ENCODE peak calls at places on chromosomes 4 and X, in nine cellular contexts. One of them, this sample, is unnamed.

GRCh38 chr4:89838005-89838404 is 1.0 kb upstream of the SNCA start:
- DNase-seq in tibial artery: no peak
- DNase-seq in LNCaP clone FGC: no peak
- DNase-seq in BJ: no peak
- DNase-seq in endothelial cell: peak
- DNase-seq in brain microvascular endothelial cell: no peak
- DNase-seq in chondrocyte: no peak
- DNase-seq in HFF-Myc: no peak
- DNase-seq in bronchial epithelial cell: peak
- DNase-seq in this sample: no peak

GRCh38 chrX:153984351-153985178 is 12.0 kb downstream of the TMEM187 start:
- DNase-seq in tibial artery: no peak
- DNase-seq in LNCaP clone FGC: no peak
- DNase-seq in BJ: no peak
- DNase-seq in endothelial cell: no peak
- DNase-seq in brain microvascular endothelial cell: no peak
- DNase-seq in chondrocyte: no peak
- DNase-seq in HFF-Myc: no peak
- DNase-seq in bronchial epithelial cell: no peak
- DNase-seq in this sample: peak

GRCh38 chr4:142331132-142331531 is 515.0 kb downstream of the INPP4B start:
- DNase-seq in tibial artery: no peak
- DNase-seq in LNCaP clone FGC: no peak
- DNase-seq in BJ: no peak
- DNase-seq in endothelial cell: no peak
- DNase-seq in brain microvascular endothelial cell: peak
- DNase-seq in chondrocyte: no peak
- DNase-seq in HFF-Myc: no peak
- DNase-seq in bronchial epithelial cell: no peak
- DNase-seq in this sample: no peak

GRCh38 chrX:132090370-132091152 is 37.3 kb downstream of the FRMD7 start:
- DNase-seq in tibial artery: no peak
- DNase-seq in LNCaP clone FGC: no peak
- DNase-seq in BJ: no peak
- DNase-seq in endothelial cell: no peak
- DNase-seq in brain microvascular endothelial cell: no peak
- DNase-seq in chondrocyte: no peak
- DNase-seq in HFF-Myc: no peak
- DNase-seq in bronchial epithelial cell: no peak
- DNase-seq in this sample: no peak

GRCh38 chrX:135170877-135171519 is at the start of gene CT55:
- DNase-seq in tibial artery: no peak
- DNase-seq in LNCaP clone FGC: no peak
- DNase-seq in BJ: no peak
- DNase-seq in endothelial cell: no peak
- DNase-seq in brain microvascular endothelial cell: no peak
- DNase-seq in chondrocyte: peak
- DNase-seq in HFF-Myc: no peak
- DNase-seq in bronchial epithelial cell: no peak
- DNase-seq in this sample: no peak

GRCh38 chrX:140091276-140091886 is 126.1 kb upstream of the CXorf66 start:
- DNase-seq in tibial artery: no peak
- DNase-seq in LNCaP clone FGC: no peak
- DNase-seq in BJ: no peak
- DNase-seq in endothelial cell: peak
- DNase-seq in brain microvascular endothelial cell: no peak
- DNase-seq in chondrocyte: peak
- DNase-seq in HFF-Myc: no peak
- DNase-seq in bronchial epithelial cell: no peak
- DNase-seq in this sample: peak

GRCh38 chr4:177489847-177490246 is 47.6 kb upstream of the AGA start:
- DNase-seq in tibial artery: no peak
- DNase-seq in LNCaP clone FGC: no peak
- DNase-seq in BJ: no peak
- DNase-seq in endothelial cell: no peak
- DNase-seq in brain microvascular endothelial cell: peak
- DNase-seq in chondrocyte: no peak
- DNase-seq in HFF-Myc: no peak
- DNase-seq in bronchial epithelial cell: peak
- DNase-seq in this sample: no peak

GRCh38 chr4:80365928-80366327 is 30.4 kb downstream of the CFAP299 start:
- DNase-seq in tibial artery: no peak
- DNase-seq in LNCaP clone FGC: peak
- DNase-seq in BJ: no peak
- DNase-seq in endothelial cell: peak
- DNase-seq in brain microvascular endothelial cell: peak
- DNase-seq in chondrocyte: no peak
- DNase-seq in HFF-Myc: peak
- DNase-seq in bronchial epithelial cell: peak
- DNase-seq in this sample: no peak

GRCh38 chr4:151422862-151423261 is 13.9 kb downstream of the FHIP1A start:
- DNase-seq in tibial artery: no peak
- DNase-seq in LNCaP clone FGC: no peak
- DNase-seq in BJ: no peak
- DNase-seq in endothelial cell: no peak
- DNase-seq in brain microvascular endothelial cell: no peak
- DNase-seq in chondrocyte: no peak
- DNase-seq in HFF-Myc: no peak
- DNase-seq in bronchial epithelial cell: no peak
- DNase-seq in this sample: no peak

GRCh38 chr4:151417766-151418376 is 8.9 kb downstream of the FHIP1A start:
- DNase-seq in tibial artery: no peak
- DNase-seq in LNCaP clone FGC: no peak
- DNase-seq in BJ: no peak
- DNase-seq in endothelial cell: no peak
- DNase-seq in brain microvascular endothelial cell: no peak
- DNase-seq in chondrocyte: no peak
- DNase-seq in HFF-Myc: no peak
- DNase-seq in bronchial epithelial cell: no peak
- DNase-seq in this sample: no peak

GRCh38 chr4:151418385-151418784 is 9.4 kb downstream of the FHIP1A start:
- DNase-seq in tibial artery: no peak
- DNase-seq in LNCaP clone FGC: no peak
- DNase-seq in BJ: peak
- DNase-seq in endothelial cell: no peak
- DNase-seq in brain microvascular endothelial cell: peak
- DNase-seq in chondrocyte: no peak
- DNase-seq in HFF-Myc: peak
- DNase-seq in bronchial epithelial cell: peak
- DNase-seq in this sample: no peak

GRCh38 chr4:151418856-151419255 is 9.9 kb downstream of the FHIP1A start:
- DNase-seq in tibial artery: no peak
- DNase-seq in LNCaP clone FGC: no peak
- DNase-seq in BJ: no peak
- DNase-seq in endothelial cell: no peak
- DNase-seq in brain microvascular endothelial cell: no peak
- DNase-seq in chondrocyte: no peak
- DNase-seq in HFF-Myc: no peak
- DNase-seq in bronchial epithelial cell: peak
- DNase-seq in this sample: no peak

DNA sequence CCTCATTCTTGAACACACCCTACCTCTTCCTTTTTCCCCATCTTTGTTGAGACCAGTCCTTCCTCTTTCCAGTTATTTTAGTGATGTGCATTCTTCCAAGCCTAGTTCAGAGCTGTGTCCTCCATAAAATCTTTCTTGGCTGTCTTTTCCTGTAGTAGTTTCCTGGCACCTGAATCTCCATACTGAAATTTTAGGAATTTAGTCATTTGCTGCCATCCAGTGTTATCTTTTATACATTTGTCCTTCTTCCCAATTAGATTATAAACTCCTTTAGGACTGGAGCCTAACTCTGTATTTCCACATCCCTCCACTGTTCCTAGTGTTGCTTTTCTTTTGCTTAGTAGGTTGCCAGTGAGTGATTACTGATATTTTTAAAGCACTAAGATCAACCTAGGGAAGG is 11.4 kb downstream of the FHIP1A start:
- DNase-seq in tibial artery: no peak
- DNase-seq in LNCaP clone FGC: no peak
- DNase-seq in BJ: no peak
- DNase-seq in endothelial cell: no peak
- DNase-seq in brain microvascular endothelial cell: no peak
- DNase-seq in chondrocyte: no peak
- DNase-seq in HFF-Myc: no peak
- DNase-seq in bronchial epithelial cell: no peak
- DNase-seq in this sample: no peak
- TF ChIP-seq CTCF in tibial artery: no peak
- TF ChIP-seq CTCF in LNCaP clone FGC: no peak
- TF ChIP-seq CTCF in BJ: no peak
- TF ChIP-seq CTCF in endothelial cell: no peak
- TF ChIP-seq CTCF in brain microvascular endothelial cell: no peak
- TF ChIP-seq CTCF in chondrocyte: peak
- TF ChIP-seq CTCF in HFF-Myc: no peak
- TF ChIP-seq CTCF in bronchial epithelial cell: no peak
- TF ChIP-seq CTCF in this sample: no peak

DNA sequence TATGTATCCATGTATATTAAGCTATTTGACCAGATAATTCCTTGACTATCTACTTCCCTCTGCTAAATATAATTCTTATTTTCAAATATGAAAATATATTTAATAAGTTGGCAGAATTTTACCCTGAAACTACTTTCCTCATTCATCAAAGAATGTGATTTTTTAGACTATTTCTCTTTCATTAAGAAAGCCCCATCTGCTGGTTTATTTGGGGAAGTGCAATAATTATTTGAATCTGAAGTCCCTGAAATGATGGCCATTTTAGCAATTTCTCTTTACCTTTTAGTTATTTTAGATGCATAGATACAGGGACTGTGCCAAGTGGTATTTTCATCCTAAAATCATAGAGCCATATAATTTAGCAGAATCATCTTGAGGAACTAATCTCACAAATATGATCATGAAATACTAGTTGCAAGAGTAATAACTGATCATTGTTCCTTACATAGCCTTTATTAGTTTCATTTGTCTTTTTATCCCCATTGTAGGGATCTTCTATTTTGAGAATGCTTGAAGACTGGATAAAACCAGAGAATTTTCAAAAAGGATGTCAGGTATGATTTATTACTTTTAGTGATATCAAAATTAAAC is 39.0 kb downstream of the ENPEP start:
- DNase-seq in tibial artery: no peak
- DNase-seq in LNCaP clone FGC: no peak
- DNase-seq in BJ: no peak
- DNase-seq in endothelial cell: no peak
- DNase-seq in brain microvascular endothelial cell: no peak
- DNase-seq in chondrocyte: no peak
- DNase-seq in HFF-Myc: no peak
- DNase-seq in bronchial epithelial cell: peak
- DNase-seq in this sample: no peak
- TF ChIP-seq CTCF in tibial artery: peak
- TF ChIP-seq CTCF in LNCaP clone FGC: peak
- TF ChIP-seq CTCF in BJ: peak
- TF ChIP-seq CTCF in endothelial cell: peak
- TF ChIP-seq CTCF in brain microvascular endothelial cell: peak
- TF ChIP-seq CTCF in chondrocyte: peak
- TF ChIP-seq CTCF in HFF-Myc: peak
- TF ChIP-seq CTCF in bronchial epithelial cell: peak
- TF ChIP-seq CTCF in this sample: peak

GRCh38 chr4:2560167-2560566 is 23.7 kb downstream of the FAM193A start:
- DNase-seq in tibial artery: no peak
- DNase-seq in LNCaP clone FGC: no peak
- DNase-seq in BJ: no peak
- DNase-seq in endothelial cell: no peak
- DNase-seq in brain microvascular endothelial cell: no peak
- DNase-seq in chondrocyte: no peak
- DNase-seq in HFF-Myc: no peak
- DNase-seq in bronchial epithelial cell: no peak
- DNase-seq in this sample: no peak
- TF ChIP-seq CTCF in tibial artery: no peak
- TF ChIP-seq CTCF in LNCaP clone FGC: no peak
- TF ChIP-seq CTCF in BJ: no peak
- TF ChIP-seq CTCF in endothelial cell: no peak
- TF ChIP-seq CTCF in brain microvascular endothelial cell: no peak
- TF ChIP-seq CTCF in chondrocyte: no peak
- TF ChIP-seq CTCF in HFF-Myc: no peak
- TF ChIP-seq CTCF in bronchial epithelial cell: no peak
- TF ChIP-seq CTCF in this sample: no peak

GRCh38 chrX:48697182-48697727 is 721 bp downstream of the SUV39H1 start:
- DNase-seq in tibial artery: no peak
- DNase-seq in LNCaP clone FGC: no peak
- DNase-seq in BJ: no peak
- DNase-seq in endothelial cell: no peak
- DNase-seq in brain microvascular endothelial cell: no peak
- DNase-seq in chondrocyte: no peak
- DNase-seq in HFF-Myc: no peak
- DNase-seq in bronchial epithelial cell: no peak
- DNase-seq in this sample: no peak

GRCh38 chrX:48696301-48697181 is at the start of gene SUV39H1:
- DNase-seq in tibial artery: peak
- DNase-seq in LNCaP clone FGC: peak
- DNase-seq in BJ: no peak
- DNase-seq in endothelial cell: peak
- DNase-seq in brain microvascular endothelial cell: peak
- DNase-seq in chondrocyte: no peak
- DNase-seq in HFF-Myc: no peak
- DNase-seq in bronchial epithelial cell: peak
- DNase-seq in this sample: peak

GRCh38 chrX:48695925-48696300 is 621 bp upstream of the SUV39H1 start:
- DNase-seq in tibial artery: no peak
- DNase-seq in LNCaP clone FGC: no peak
- DNase-seq in BJ: no peak
- DNase-seq in endothelial cell: no peak
- DNase-seq in brain microvascular endothelial cell: no peak
- DNase-seq in chondrocyte: no peak
- DNase-seq in HFF-Myc: no peak
- DNase-seq in bronchial epithelial cell: no peak
- DNase-seq in this sample: no peak

GRCh38 chrX:48695524-48695875 is 1.0 kb upstream of the SUV39H1 start:
- DNase-seq in tibial artery: no peak
- DNase-seq in LNCaP clone FGC: no peak
- DNase-seq in BJ: no peak
- DNase-seq in endothelial cell: no peak
- DNase-seq in brain microvascular endothelial cell: no peak
- DNase-seq in chondrocyte: no peak
- DNase-seq in HFF-Myc: no peak
- DNase-seq in bronchial epithelial cell: peak
- DNase-seq in this sample: peak

DNA sequence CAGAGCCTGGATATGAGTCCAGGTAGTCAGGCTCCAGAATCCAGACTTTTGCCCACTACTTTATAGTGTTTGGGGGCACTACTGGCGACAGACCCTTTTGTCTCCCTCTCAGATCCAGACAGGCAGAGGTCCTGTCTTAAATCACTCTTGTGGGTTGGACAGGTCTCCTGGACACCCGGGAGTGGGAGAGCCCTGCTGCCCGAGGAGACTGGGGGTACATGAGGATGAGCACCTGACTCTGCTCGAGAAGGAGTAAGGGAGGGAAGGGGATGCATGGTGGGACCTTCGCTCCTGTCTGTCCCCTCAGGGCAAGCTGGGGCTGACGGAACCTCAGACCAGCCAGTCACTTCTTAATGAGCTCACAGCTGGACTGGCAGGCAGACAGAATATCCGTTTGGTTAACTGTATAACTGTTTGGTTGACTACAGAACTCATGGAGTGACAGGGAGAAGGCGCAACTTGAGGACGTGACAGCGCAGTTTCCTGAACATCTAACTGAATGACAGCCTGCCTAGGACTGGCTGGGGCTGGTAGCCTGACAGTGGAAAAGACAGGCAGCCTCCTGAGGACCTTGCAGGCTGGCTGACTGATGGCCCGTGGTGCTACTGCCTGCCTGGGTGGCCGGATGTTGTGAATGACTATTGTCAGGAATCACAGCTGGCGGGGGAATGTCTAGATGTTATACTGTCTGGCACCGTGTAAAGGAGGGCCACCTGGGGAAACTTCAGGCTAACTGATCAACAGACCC is 1.6 kb upstream of the SUV39H1 start:
- DNase-seq in tibial artery: no peak
- DNase-seq in LNCaP clone FGC: no peak
- DNase-seq in BJ: no peak
- DNase-seq in endothelial cell: no peak
- DNase-seq in brain microvascular endothelial cell: no peak
- DNase-seq in chondrocyte: no peak
- DNase-seq in HFF-Myc: no peak
- DNase-seq in bronchial epithelial cell: no peak
- DNase-seq in this sample: no peak
- TF ChIP-seq CTCF in tibial artery: no peak
- TF ChIP-seq CTCF in LNCaP clone FGC: no peak
- TF ChIP-seq CTCF in BJ: no peak
- TF ChIP-seq CTCF in endothelial cell: no peak
- TF ChIP-seq CTCF in brain microvascular endothelial cell: no peak
- TF ChIP-seq CTCF in chondrocyte: no peak
- TF ChIP-seq CTCF in HFF-Myc: no peak
- TF ChIP-seq CTCF in bronchial epithelial cell: no peak
- TF ChIP-seq CTCF in this sample: no peak